ENCODE peak calls at places on chromosome 1, in four cellular contexts. L is mammary epithelial cell, Z is SJSA1, F is SK-N-MC. Y is an unnamed sample.

GRCh38 chr1:203091761-203092330 is 6.0 kb upstream of the MYOG start:
- DNase-seq in L (peak), Z (no peak), F (no peak), Y (no peak)

GRCh38 chr1:86259390-86259789 is 102.8 kb upstream of the COL24A1 start:
- DNase-seq in L (no peak), Z (no peak), F (no peak), Y (no peak)

GRCh38 chr1:109132980-109133379 is 19.1 kb downstream of the ELAPOR1 start:
- DNase-seq in L (no peak), Z (no peak), F (no peak), Y (no peak)

GRCh38 chr1:58883037-58883887 is 99.4 kb upstream of the JUN start:
- DNase-seq in L (peak), Z (peak), F (peak), Y (peak)

GRCh38 chr1:154807048-154807591 is 63.0 kb downstream of the KCNN3 start:
- DNase-seq in L (no peak), Z (no peak), F (no peak), Y (no peak)

GRCh38 chr1:205128050-205128449 is 6.3 kb upstream of the RBBP5 start:
- DNase-seq in L (peak), Z (no peak), F (no peak), Y (no peak)

GRCh38 chr1:41073971-41074370 is 52.4 kb upstream of the SLFNL1 start:
- DNase-seq in L (peak), Z (no peak), F (no peak), Y (peak)

GRCh38 chr1:8297245-8297644 is 20.7 kb upstream of the SLC45A1 start:
- DNase-seq in L (no peak), Z (no peak), F (no peak), Y (no peak)

GRCh38 chr1:83818916-83819315 is 180.0 kb downstream of the TTLL7 start:
- DNase-seq in L (peak), Z (no peak), F (no peak), Y (peak)

DNA sequence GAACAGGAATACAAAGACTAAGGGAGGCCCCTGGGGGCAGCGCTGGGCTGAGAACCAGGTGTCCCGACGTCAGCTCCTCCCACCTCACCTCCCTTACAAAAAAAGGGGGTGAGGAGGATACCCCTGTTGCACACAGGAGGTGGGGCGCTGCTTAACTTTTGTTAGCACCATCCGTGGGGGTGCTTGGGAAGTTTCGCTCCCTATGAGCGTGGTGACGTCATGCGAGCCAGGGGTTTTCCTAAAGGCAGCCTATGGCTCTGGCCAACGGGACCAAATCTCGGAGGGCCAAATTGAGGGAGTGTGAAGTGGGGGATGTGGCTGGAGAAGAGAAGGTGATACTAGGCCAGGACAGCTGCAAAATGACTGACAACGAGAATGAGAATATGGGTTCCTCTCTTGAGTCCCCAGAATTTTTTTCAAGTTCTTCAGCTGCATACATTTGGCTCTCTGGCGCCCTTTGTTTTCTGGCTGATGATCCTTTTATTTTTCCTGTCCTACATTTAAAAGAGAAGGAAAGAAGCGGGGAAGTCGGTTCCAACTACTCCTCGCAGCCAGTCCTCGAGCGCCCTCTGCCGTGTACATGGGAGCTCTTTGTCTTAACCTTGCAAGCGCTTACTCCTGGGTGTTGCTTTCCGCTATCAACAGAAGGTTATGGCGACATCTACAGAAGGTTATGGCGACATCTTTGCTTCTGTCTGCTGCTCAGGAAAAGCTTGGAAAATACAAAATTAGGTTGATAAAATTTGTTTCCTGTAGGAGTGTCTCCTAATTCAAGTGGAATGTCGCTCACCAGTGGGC is 48.0 kb upstream of the ZC3H11B start:
- DNase-seq in L (peak), Z (no peak), F (peak), Y (peak)
- H3K4me3 ChIP-seq in L (no peak), Z (no peak), F (peak), Y (peak)

DNA sequence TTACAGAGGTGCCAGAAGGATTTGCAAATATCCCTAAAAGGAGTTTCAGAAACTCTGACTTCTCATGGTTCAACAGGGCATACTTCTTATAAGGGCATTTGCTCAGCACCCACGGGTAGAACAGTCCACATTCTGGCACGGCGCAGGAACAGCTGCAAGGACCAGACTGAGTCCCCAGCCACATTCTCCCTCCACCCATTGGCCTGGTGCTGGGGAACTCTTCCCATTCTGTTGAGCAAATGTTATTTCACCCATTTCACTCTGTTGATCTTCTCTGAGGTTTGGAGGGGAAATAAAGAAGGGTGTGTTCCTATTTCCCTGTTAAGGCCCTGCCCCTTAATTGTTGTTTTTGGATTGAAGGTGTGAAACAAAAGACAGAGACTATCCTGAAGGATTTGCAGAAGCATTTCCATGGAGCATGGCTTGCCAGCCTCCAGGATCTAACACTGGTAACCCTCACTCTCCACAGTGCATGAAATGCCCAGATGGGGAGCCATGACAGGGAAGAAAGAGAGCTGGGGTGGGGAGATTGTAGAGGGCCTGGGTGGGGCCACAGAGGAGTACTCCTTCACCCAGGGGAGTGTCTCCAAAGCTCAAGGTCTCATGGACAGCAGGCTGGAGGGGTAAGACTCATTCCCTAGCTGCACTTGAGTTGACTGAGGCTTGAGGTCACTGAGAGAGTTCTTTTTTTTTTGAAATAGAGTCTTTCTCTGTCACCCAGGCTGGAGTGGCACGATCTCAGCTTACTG is 35.0 kb downstream of the INAVA start:
- DNase-seq in L (no peak), Z (no peak), F (no peak), Y (no peak)
- H3K4me3 ChIP-seq in L (no peak), Z (no peak), F (no peak), Y (no peak)

DNA sequence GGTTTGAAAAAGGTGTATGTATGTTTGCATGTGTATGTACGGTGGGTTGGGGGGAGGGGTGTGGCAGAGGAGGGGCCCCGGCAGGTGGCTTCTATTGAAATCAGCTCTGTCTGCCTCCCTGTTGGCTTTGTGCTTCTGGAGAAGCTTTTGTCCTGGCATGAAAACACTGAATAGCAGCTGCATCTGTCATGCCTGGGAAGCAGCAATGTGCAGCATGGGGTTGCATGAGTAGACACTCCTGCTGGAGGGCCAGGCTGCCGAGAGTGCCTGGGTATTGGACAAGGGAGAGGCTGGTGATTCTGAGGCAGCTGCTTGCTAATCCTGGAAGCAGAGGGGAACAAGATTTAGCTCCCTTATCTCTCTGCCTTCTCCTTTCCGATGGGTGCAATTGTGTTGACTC is 20.5 kb downstream of the MAPKAPK2 start:
- DNase-seq in L (no peak), Z (no peak), F (no peak), Y (no peak)
- H3K4me3 ChIP-seq in L (no peak), Z (no peak), F (no peak), Y (no peak)

GRCh38 chr1:20342294-20343148 is 51.8 kb downstream of the VWA5B1 start:
- DNase-seq in L (no peak), Z (no peak), F (no peak), Y (no peak)
- H3K4me3 ChIP-seq in L (no peak), Z (no peak), F (no peak), Y (no peak)

GRCh38 chr1:207883660-207884245 is 27.2 kb downstream of the CD34 start:
- DNase-seq in L (no peak), Z (no peak), F (no peak), Y (no peak)

GRCh38 chr1:207884276-207885029 is 26.5 kb downstream of the CD34 start:
- DNase-seq in L (no peak), Z (no peak), F (no peak), Y (no peak)

GRCh38 chr1:207882692-207883091 is 28.2 kb downstream of the CD34 start:
- DNase-seq in L (no peak), Z (no peak), F (no peak), Y (no peak)

GRCh38 chr1:207885129-207886032 is 25.5 kb downstream of the CD34 start:
- DNase-seq in L (peak), Z (peak), F (peak), Y (no peak)

GRCh38 chr1:207883104-207883651 is 27.7 kb downstream of the CD34 start:
- DNase-seq in L (no peak), Z (no peak), F (no peak), Y (no peak)
- H3K4me3 ChIP-seq in L (no peak), Z (no peak), F (no peak), Y (no peak)

GRCh38 chr1:3073520-3074296 is 4.7 kb downstream of the PRDM16 start:
- DNase-seq in L (no peak), Z (no peak), F (no peak), Y (no peak)
- H3K4me3 ChIP-seq in L (no peak), Z (no peak), F (no peak), Y (peak)